ENCODE peak calls at places on chromosomes 2 and 18, in nine cellular contexts. B is K562; Z is IMR-90; S is ovary; R is keratinocyte; H is neural progenitor cell; L is sigmoid colon; X is transverse colon; D is effector memory CD4-positive, alpha-beta T cell. J is an unnamed sample. For H3K4me1, the result is how much of the 10 kb centered on the place peaks cover.

GRCh38 chr2:172100080-172101007 is 2.4 kb downstream of the DLX2 start:
- DNase-seq in Z (no peak), X (no peak), L (no peak), D (no peak), S (no peak), B (no peak), H (peak), R (no peak), J (no peak)

GRCh38 chr2:178484245-178485041 is 4.2 kb downstream of the PLEKHA3 start:
- DNase-seq in Z (peak), X (no peak), L (peak), S (no peak), R (no peak), D (no peak), B (no peak), H (no peak), J (peak)

GRCh38 chr2:191322838-191323506 is 77.8 kb downstream of the MYO1B start:
- DNase-seq in R (no peak), B (no peak), S (no peak), Z (no peak), D (no peak), X (no peak), L (no peak), H (no peak), J (no peak)

GRCh38 chr18:54774971-54775665 is 53.2 kb upstream of the RAB27B start:
- DNase-seq in D (no peak), Z (peak), X (no peak), H (no peak), B (no peak), L (no peak), R (no peak), S (no peak), J (no peak)

GRCh38 chr2:151669585-151670081 is 64.6 kb downstream of the NEB start:
- DNase-seq in L (no peak), R (no peak), D (no peak), X (no peak), H (peak), B (peak), Z (no peak), S (no peak), J (no peak)

GRCh38 chr18:23114171-23114881 is 21.0 kb upstream of the CABLES1 start:
- DNase-seq in B (peak), H (no peak), D (no peak), L (no peak), Z (peak), X (no peak), S (no peak), R (no peak), J (no peak)

GRCh38 chr2:44930274-44930826 is 11.2 kb upstream of the SIX3 start:
- DNase-seq in S (no peak), Z (no peak), X (no peak), H (peak), L (no peak), R (no peak), B (no peak), D (no peak), J (no peak)

GRCh38 chr18:8937695-8938094 is 164.8 kb upstream of the NDUFV2 start:
- DNase-seq in H (no peak), S (no peak), Z (no peak), R (no peak), D (no peak), L (no peak), B (no peak), X (no peak), J (peak)

GRCh38 chr18:76922107-76922506 is 99.8 kb downstream of the ZNF236 start:
- DNase-seq in D (no peak), H (peak), X (peak), B (peak), Z (peak), L (no peak), R (no peak), S (no peak), J (no peak)

GRCh38 chr18:23337599-23338444 is 115.3 kb upstream of the RIOK3 start:
- DNase-seq in H (peak), R (no peak), D (no peak), L (no peak), Z (peak), X (no peak), S (no peak), B (no peak), J (no peak)

GRCh38 chr18:69636529-69637301 is 236.0 kb downstream of the DOK6 start:
- DNase-seq in L (no peak), D (no peak), B (no peak), H (peak), X (no peak), Z (no peak), R (no peak), S (no peak), J (no peak)

GRCh38 chr2:77629529-77629928 is 107.4 kb upstream of the LRRTM4 start:
- DNase-seq in S (no peak), X (no peak), D (no peak), Z (no peak), R (no peak), B (no peak), L (no peak), H (peak), J (no peak)

GRCh38 chr2:231854616-231855125 is 68.4 kb downstream of the COPS7B start:
- DNase-seq in H (no peak), X (no peak), Z (no peak), S (no peak), D (no peak), B (no peak), L (no peak), R (no peak), J (peak)

GRCh38 chr2:12070153-12070552 is 323.7 kb downstream of the LPIN1 start:
- DNase-seq in Z (no peak), S (no peak), D (no peak), L (no peak), B (no peak), H (no peak), X (no peak), R (no peak), J (no peak)

GRCh38 chr2:160952462-160952861 is 207.8 kb upstream of the TANK start:
- DNase-seq in B (no peak), R (no peak), Z (peak), D (no peak), L (peak), H (peak), S (no peak), X (peak), J (no peak)

GRCh38 chr2:199659207-199659606 is 191.8 kb downstream of the FTCDNL1 start:
- DNase-seq in R (no peak), H (peak), X (no peak), B (peak), Z (peak), D (no peak), S (no peak), L (no peak), J (no peak)

GRCh38 chr2:212145111-212145510 is 393.5 kb downstream of the ERBB4 start:
- DNase-seq in Z (peak), X (no peak), D (no peak), S (no peak), H (no peak), L (no peak), R (no peak), B (no peak), J (no peak)

GRCh38 chr2:108367776-108368175 is 10.0 kb upstream of the SULT1C4 start:
- DNase-seq in R (no peak), H (no peak), X (no peak), B (no peak), D (no peak), L (no peak), S (no peak), Z (no peak), J (no peak)

GRCh38 chr2:213221962-213222361 is 62.3 kb upstream of the SPAG16 start:
- DNase-seq in B (no peak), D (no peak), X (no peak), R (no peak), Z (no peak), H (no peak), S (no peak), L (no peak), J (no peak)

GRCh38 chr2:67489396-67489795 is 92.3 kb downstream of the ETAA1 start:
- DNase-seq in H (no peak), B (no peak), S (no peak), Z (peak), L (no peak), X (no peak), D (no peak), R (no peak), J (no peak)

GRCh38 chr2:8139668-8140202 is 542.1 kb upstream of the ID2 start:
- DNase-seq in D (no peak), X (no peak), R (no peak), L (no peak), Z (no peak), B (no peak), H (no peak), S (no peak), J (no peak)

GRCh38 chr2:8138525-8138922 is 543.3 kb upstream of the ID2 start:
- DNase-seq in L (no peak), B (no peak), D (no peak), Z (no peak), R (no peak), S (no peak), H (no peak), X (no peak), J (no peak)

GRCh38 chr2:8137801-8138200 is 544.1 kb upstream of the ID2 start:
- DNase-seq in H (no peak), R (no peak), Z (no peak), B (no peak), X (no peak), S (no peak), L (no peak), D (no peak), J (no peak)

GRCh38 chr2:8141079-8141762 is 540.6 kb upstream of the ID2 start:
- DNase-seq in X (peak), H (no peak), Z (no peak), R (no peak), L (no peak), D (no peak), S (no peak), B (no peak), J (no peak)

DNA sequence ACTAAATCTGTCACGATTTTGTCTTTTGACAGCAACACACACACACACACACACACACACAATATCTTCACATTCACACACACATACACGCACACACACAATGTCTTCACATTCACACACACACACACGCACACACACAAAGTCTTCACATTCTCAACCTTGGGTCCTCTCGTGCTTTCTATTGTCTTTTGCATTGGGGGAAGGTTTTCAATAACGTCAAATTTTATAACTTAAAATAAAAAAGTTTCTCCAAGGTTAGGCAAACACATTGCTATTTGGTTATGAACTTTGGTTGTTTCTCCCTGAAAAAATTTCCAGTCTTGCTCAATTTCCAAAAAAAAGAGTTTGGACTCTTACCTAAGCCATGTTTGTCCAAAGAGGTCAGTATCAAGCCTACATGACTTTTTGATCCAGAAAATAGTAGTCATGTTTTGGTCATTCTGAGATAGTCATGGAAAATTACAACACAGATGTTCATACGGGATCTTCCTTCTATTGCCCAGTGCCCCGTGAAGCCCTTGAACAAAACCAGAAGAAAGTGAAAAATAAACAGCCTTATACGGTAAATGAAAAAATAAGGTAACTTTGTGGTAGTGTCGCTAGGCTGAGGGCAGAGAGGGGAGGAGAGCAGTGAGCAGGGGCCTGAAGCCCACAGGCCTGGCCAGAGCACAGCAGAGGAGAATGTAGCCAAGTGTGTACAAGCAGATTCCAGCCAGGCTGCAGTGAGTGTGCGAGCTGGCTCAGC is 542.8 kb upstream of the ID2 start:
- DNase-seq in L (peak), X (no peak), D (no peak), S (peak), R (no peak), H (no peak), B (no peak), Z (peak), J (no peak)
- H3K4me3 ChIP-seq in L (no peak), X (no peak), D (no peak), S (no peak), R (no peak), H (no peak), B (no peak), Z (no peak), J (no peak)

GRCh38 chr2:186126181-186126580 is 359.9 kb upstream of the ZC3H15 start:
- DNase-seq in D (no peak), H (no peak), R (no peak), X (no peak), S (no peak), B (no peak), Z (no peak), L (no peak), J (no peak)

GRCh38 chr2:186125156-186125555 is 360.9 kb upstream of the ZC3H15 start:
- DNase-seq in B (no peak), L (no peak), H (no peak), R (no peak), Z (no peak), D (no peak), S (no peak), X (no peak), J (no peak)

GRCh38 chr2:186129767-186130581 is 356.1 kb upstream of the ZC3H15 start:
- DNase-seq in D (no peak), R (no peak), X (no peak), B (no peak), Z (peak), S (no peak), L (no peak), H (no peak), J (peak)

GRCh38 chr2:186130678-186131511 is 355.2 kb upstream of the ZC3H15 start:
- DNase-seq in X (no peak), L (no peak), D (no peak), H (peak), B (no peak), Z (no peak), R (no peak), S (no peak), J (no peak)

DNA sequence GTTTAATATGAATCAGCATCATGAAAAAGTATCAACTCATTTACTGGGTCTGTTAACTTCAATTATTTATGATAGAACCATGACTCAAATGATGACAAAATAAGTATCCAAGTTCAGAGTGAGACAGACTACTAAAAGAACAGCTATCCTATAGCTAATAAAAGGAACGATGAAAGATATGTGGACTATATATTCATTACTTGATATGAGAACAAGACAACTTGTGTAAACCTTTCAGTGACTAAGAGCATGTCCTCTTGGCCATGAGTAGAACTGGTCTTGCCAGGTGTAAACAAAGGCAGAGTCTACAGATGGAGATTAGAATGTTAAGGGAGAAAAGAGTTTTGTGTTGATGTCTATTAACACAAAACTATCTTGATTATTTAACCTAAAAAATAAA is 360.4 kb upstream of the ZC3H15 start:
- DNase-seq in R (no peak), S (no peak), L (no peak), H (no peak), D (no peak), X (no peak), B (no peak), Z (no peak), J (no peak)
- H3K4me1 ChIP-seq in R (under half), S (under half), L (under half), H (under half), D (under half), X (under half), B (under half), Z (under half), J (under half)

DNA sequence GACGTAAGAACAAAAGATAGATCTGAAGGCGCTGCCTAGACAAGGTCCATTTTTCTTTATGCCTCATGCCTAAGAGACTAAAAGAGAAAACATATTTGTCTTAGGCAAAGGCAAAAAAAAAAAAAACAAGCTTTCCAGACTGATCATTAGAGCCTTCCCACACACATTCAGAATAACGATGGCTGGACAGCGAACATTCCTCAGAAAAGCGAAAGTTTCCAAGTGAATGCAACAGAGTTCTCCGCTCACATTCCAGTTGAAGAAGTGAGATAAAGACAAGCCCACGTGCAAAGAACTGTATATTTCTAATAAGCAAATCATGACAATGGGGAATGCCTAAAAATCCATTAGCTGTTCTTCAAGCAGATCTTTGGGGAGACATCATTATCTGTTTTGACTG is 347.9 kb downstream of the METTL4 start:
- DNase-seq in R (no peak), L (no peak), B (no peak), D (no peak), H (peak), Z (no peak), X (no peak), S (no peak), J (no peak)
- H3K4me3 ChIP-seq in R (no peak), L (no peak), B (no peak), D (no peak), H (no peak), Z (no peak), X (no peak), S (no peak), J (no peak)

GRCh38 chr18:25283769-25284168 is 68.2 kb downstream of the ZNF521 start:
- DNase-seq in R (no peak), Z (no peak), L (no peak), S (no peak), B (no peak), H (no peak), D (no peak), X (no peak), J (no peak)

GRCh38 chr18:25284278-25284677 is 67.7 kb downstream of the ZNF521 start:
- DNase-seq in X (no peak), B (no peak), H (no peak), S (no peak), L (no peak), Z (no peak), D (no peak), R (no peak), J (no peak)

GRCh38 chr18:25282922-25283703 is 68.9 kb downstream of the ZNF521 start:
- DNase-seq in R (no peak), X (no peak), L (no peak), H (peak), D (no peak), S (no peak), Z (no peak), B (no peak), J (no peak)

GRCh38 chr18:25287096-25287495 is 64.9 kb downstream of the ZNF521 start:
- DNase-seq in B (no peak), Z (no peak), R (no peak), X (no peak), S (no peak), L (no peak), D (no peak), H (no peak), J (no peak)

DNA sequence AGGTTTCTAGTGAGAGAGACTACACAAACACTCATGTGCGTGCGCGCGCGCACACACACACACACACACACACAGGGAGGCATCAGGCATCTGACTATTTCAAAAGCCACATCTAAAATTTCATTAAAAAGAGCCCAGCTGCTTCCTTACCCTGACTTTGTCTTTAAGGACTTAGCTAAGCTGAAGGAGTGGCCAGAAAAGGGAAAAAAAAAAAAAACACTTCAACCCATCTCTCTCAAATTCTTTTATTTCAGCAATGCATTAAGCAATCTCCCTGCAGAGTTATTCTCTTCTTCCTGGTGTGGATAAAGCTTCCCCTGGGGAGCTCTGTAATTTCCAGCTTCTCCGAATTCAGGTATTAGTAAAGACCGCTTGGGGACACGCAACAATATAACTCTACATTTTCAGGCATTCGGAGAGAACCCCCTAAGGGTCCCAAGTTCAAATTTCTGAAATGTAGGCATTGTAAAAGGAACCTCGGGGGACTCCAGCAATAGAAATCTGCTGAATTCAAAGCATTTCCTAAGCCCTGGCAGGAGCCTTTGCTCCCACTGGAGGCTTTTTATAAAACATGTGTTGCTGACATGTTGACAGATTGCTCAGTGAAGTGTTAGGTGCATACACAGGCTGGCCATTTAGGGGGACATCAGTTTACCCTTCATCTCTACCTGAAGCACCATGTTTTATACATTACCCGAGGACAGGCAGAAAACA is 66.9 kb downstream of the ZNF521 start:
- DNase-seq in L (no peak), B (no peak), H (peak), X (no peak), D (no peak), Z (peak), S (peak), R (no peak), J (no peak)
- H3K4me1 ChIP-seq in L (under half), B (under half), H (half or more), X (under half), D (under half), Z (under half), S (under half), R (under half), J (under half)